ENCODE peak calls at places on chromosome 15, in four cellular contexts. M is fibroblast of pulmonary artery, O is sigmoid colon, Y is AG04450. X is an unnamed sample.

GRCh38 chr15:28023422-28023821 is 75.7 kb downstream of the OCA2 start:
- DNase-seq in M (no peak), O (no peak), Y (no peak), X (no peak)

GRCh38 chr15:71282086-71282485 is 166.8 kb downstream of the THSD4 start:
- DNase-seq in M (peak; percentile 92), O (no peak), Y (no peak), X (no peak)

GRCh38 chr15:38883987-38884386 is 319.4 kb upstream of the RASGRP1 start:
- DNase-seq in M (peak; percentile 44), O (no peak), Y (no peak), X (no peak)

GRCh38 chr15:47414207-47414606 is 303.1 kb upstream of the SEMA6D start:
- DNase-seq in M (no peak), O (no peak), Y (no peak), X (no peak)

GRCh38 chr15:25811481-25811906 is 51.6 kb downstream of the ATP10A start:
- DNase-seq in M (no peak), O (no peak), Y (no peak), X (no peak)

GRCh38 chr15:46088486-46089437 is 453.9 kb downstream of the SQOR start:
- DNase-seq in M (peak; percentile 89), O (no peak), Y (no peak), X (no peak)

GRCh38 chr15:32833323-32833944 is 115.6 kb downstream of the GREM1 start:
- DNase-seq in M (no peak), O (no peak), Y (no peak), X (no peak)

GRCh38 chr15:68298336-68298735 is 20.8 kb downstream of the FEM1B start:
- DNase-seq in M (no peak), O (no peak), Y (no peak), X (no peak)

GRCh38 chr15:68601206-68602197 is 22.7 kb downstream of the CORO2B start:
- DNase-seq in M (peak; percentile 82), O (no peak), Y (no peak), X (no peak)

GRCh38 chr15:77506311-77507150 is 85.8 kb downstream of the HMG20A start:
- DNase-seq in M (peak; percentile 73), O (peak; percentile 75), Y (no peak), X (peak; percentile 83)

GRCh38 chr15:35914573-35914972 is 368.6 kb upstream of the DPH6 start:
- DNase-seq in M (no peak), O (no peak), Y (no peak), X (no peak)

GRCh38 chr15:70584838-70585706 is 178.3 kb downstream of the UACA start:
- DNase-seq in M (no peak), O (no peak), Y (no peak), X (no peak)

GRCh38 chr15:69531302-69532027 is 78.8 kb downstream of the RPLP1 start:
- DNase-seq in M (no peak), O (no peak), Y (no peak), X (no peak)

GRCh38 chr15:32851619-32852416 is 134.0 kb downstream of the GREM1 start:
- DNase-seq in M (peak; percentile 98), O (no peak), Y (peak; percentile 79), X (no peak)

GRCh38 chr15:71716990-71717389 is 93.4 kb upstream of the NR2E3 start:
- DNase-seq in M (peak; percentile 50), O (no peak), Y (no peak), X (no peak)

GRCh38 chr15:62344806-62345539 is 179.9 kb upstream of the C2CD4B start:
- DNase-seq in M (peak; percentile 74), O (no peak), Y (peak; percentile 8), X (no peak)

GRCh38 chr15:55782901-55783300 is 39.9 kb upstream of the PRTG start:
- DNase-seq in M (no peak), O (no peak), Y (no peak), X (no peak)

GRCh38 chr15:24772709-24773373 is 97.3 kb downstream of the NPAP1 start:
- DNase-seq in M (peak; percentile 84), O (peak; percentile 83), Y (peak; percentile 52), X (peak; percentile 85)

GRCh38 chr15:81785181-81785580 is 260.6 kb downstream of the MEX3B start:
- DNase-seq in M (no peak), O (no peak), Y (no peak), X (no peak)

GRCh38 chr15:100687532-100688215 is 85.3 kb downstream of the ASB7 start:
- DNase-seq in M (peak; percentile 88), O (peak; percentile 76), Y (no peak), X (peak; percentile 20)

GRCh38 chr15:97087337-97087736 is 756.8 kb downstream of the NR2F2 start:
- DNase-seq in M (no peak), O (no peak), Y (no peak), X (no peak)

GRCh38 chr15:31271706-31272557 is 54.7 kb upstream of the KLF13 start:
- DNase-seq in M (no peak), O (peak; percentile 65), Y (no peak), X (no peak)

GRCh38 chr15:101316529-101316928 is 21.5 kb upstream of the SNRPA1 start:
- DNase-seq in M (no peak), O (no peak), Y (no peak), X (peak; percentile 29)

GRCh38 chr15:92393287-92393993 is at the start of gene ST8SIA2:
- DNase-seq in M (no peak), O (no peak), Y (no peak), X (no peak)

GRCh38 chr15:98805434-98806274 is 157.3 kb downstream of the IGF1R start:
- DNase-seq in M (no peak), O (no peak), Y (no peak), X (no peak)

GRCh38 chr15:29913528-29914135 is 91.4 kb upstream of the TJP1 start:
- DNase-seq in M (peak; percentile 55), O (no peak), Y (no peak), X (no peak)

GRCh38 chr15:67067161-67067853 is 1.9 kb downstream of the SMAD3 start:
- DNase-seq in M (no peak), O (no peak), Y (no peak), X (no peak)

DNA sequence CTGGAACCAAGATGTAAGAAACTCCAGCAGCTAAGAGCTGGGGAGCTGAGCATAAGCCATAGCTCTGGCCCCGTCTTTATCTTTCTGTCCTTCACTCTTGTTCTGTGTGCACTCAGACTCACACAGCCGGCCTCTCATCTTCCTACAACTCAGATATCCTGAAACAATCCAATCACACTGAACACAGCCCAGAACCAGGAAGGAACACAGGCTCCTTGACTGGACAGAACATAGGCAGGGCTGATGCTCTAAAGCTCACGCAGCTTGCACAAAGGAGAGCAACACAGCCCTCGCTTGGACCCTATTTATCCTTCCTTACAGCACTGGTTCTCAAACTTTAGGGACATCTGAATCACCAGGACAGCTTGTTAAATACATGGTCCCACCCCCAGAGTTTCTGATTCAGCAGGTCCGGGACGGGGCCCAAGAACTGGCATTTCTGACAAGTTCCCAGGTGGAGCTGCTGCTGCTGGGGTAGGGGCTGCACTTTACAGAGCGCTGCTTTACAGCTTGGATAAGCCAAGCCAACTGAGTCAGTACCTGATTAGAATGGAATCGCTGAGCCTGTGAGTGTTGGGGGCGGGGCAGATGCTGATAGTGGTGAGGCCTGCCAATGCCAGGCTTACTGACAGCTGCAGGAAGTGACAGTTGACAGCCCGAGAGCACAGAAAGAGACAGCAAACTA is 65.1 kb downstream of the MRPL46 start:
- DNase-seq in M (no peak), O (no peak), Y (no peak), X (no peak)
- H3K4me3 ChIP-seq in M (no peak overlapping the region), O (no peak overlapping the region), Y (no peak overlapping the region), X (no peak overlapping the region)

GRCh38 chr15:73287019-73287418 is 81.7 kb downstream of the HCN4 start:
- DNase-seq in M (no peak), O (no peak), Y (no peak), X (no peak)

GRCh38 chr15:73283341-73283962 is 85.3 kb downstream of the HCN4 start:
- DNase-seq in M (no peak), O (no peak), Y (no peak), X (no peak)

GRCh38 chr15:73282567-73283200 is 86.1 kb downstream of the HCN4 start:
- DNase-seq in M (no peak), O (no peak), Y (no peak), X (no peak)

GRCh38 chr15:73284073-73284472 is 84.7 kb downstream of the HCN4 start:
- DNase-seq in M (peak; percentile 32), O (no peak), Y (no peak), X (no peak)

GRCh38 chr15:73286356-73286755 is 82.4 kb downstream of the HCN4 start:
- DNase-seq in M (peak; percentile 11), O (no peak), Y (no peak), X (no peak)
- TF ChIP-seq CTCF in M (no peak), O (no peak), Y (no peak), X (no peak)

GRCh38 chr15:40283615-40284306 is 897 bp upstream of the ANKRD63 start:
- DNase-seq in M (no peak), O (no peak), Y (no peak), X (no peak)
- H3K4me3 ChIP-seq in M (no peak overlapping the region), O (no peak overlapping the region), Y (no peak overlapping the region), X (no peak overlapping the region)

GRCh38 chr15:78914027-78914764 is 30.6 kb downstream of the CTSH start:
- DNase-seq in M (no peak), O (peak; percentile 91), Y (no peak), X (no peak)
- TF ChIP-seq CTCF in M (peak; percentile 42), O (peak; percentile 43), Y (peak; percentile 49), X (peak; percentile 46)

GRCh38 chr15:57227181-57227580 is 149.1 kb upstream of the CGNL1 start:
- DNase-seq in M (no peak), O (no peak), Y (no peak), X (no peak)

GRCh38 chr15:57224664-57225063 is 151.6 kb upstream of the CGNL1 start:
- DNase-seq in M (no peak), O (no peak), Y (no peak), X (no peak)

GRCh38 chr15:57220220-57220619 is 156.1 kb upstream of the CGNL1 start:
- DNase-seq in M (peak; percentile 64), O (no peak), Y (peak; percentile 61), X (no peak)

GRCh38 chr15:57223887-57224286 is 152.4 kb upstream of the CGNL1 start:
- DNase-seq in M (no peak), O (no peak), Y (no peak), X (no peak)

GRCh38 chr15:57223345-57223744 is 153.0 kb upstream of the CGNL1 start:
- DNase-seq in M (no peak), O (no peak), Y (no peak), X (no peak)
- H3K4me3 ChIP-seq in M (no peak overlapping the region), O (no peak overlapping the region), Y (peak overlapping the region; percentile 70), X (no peak overlapping the region)

DNA sequence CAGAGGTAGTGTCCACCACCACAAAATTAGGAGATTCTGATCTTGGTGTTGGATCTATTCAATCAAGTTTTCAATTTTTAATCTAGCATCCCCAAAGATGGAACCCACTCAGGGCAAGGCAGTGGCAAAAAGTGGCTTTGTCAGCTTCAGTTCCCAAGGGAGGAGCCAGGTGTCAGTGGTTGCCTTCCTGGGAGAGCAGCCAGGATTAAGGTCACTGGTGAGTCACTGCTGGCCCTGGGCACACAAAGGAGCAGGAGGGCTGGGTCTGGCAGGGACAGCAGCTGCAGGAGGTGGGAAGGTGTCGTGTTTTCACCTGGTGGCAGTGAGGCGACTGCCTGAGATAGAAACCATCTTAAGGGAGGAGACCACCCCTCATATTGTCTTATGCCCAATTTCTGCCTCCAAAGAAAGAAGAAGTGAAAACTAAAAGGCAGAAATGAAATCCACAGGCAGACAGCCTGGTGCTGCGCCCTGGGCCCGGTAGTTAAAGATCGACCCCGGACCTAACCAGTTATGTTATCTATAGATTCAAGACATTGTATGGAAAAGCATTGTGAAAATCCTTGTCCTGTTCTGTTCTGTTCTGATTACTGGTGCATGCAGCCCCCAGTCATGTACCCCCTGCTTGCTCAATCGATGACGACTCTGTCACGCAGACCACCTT is 5.9 kb upstream of the KLHL25 start:
- DNase-seq in M (peak; percentile 39), O (peak; percentile 63), Y (no peak), X (peak; percentile 77)
- TF ChIP-seq CTCF in M (no peak), O (no peak), Y (no peak), X (peak; percentile 16)

GRCh38 chr15:33968224-33968623 is at the start of gene CHRM5:
- DNase-seq in M (no peak), O (no peak), Y (no peak), X (no peak)
- H3K4me3 ChIP-seq in M (no peak within 1 kb of the TSS), O (no peak within 1 kb of the TSS), Y (no peak within 1 kb of the TSS), X (no peak within 1 kb of the TSS)

X was measured in upper lobe of right lung.